ENCODE peak calls at places on chromosomes 5 and 9, in six cellular contexts. E, M, O, Q, S and I are unnamed samples.

GRCh38 chr9:103798620-103799019 is 295.5 kb upstream of the SMC2 start:
- DNase-seq in Q (no peak), S (no peak), M (no peak), E (peak; percentile 60), O (no peak), I (no peak)

GRCh38 chr5:175671013-175671412 is 13.1 kb downstream of the HRH2 start:
- DNase-seq in M (no peak), Q (no peak), S (no peak), E (no peak), O (no peak), I (no peak)

GRCh38 chr9:98897745-98898144 is 46.0 kb upstream of the COL15A1 start:
- DNase-seq in S (no peak), E (peak; percentile 33), M (no peak), Q (no peak), O (no peak), I (no peak)

GRCh38 chr5:63125862-63126261 is 547.2 kb downstream of the LRRC70 start:
- DNase-seq in O (no peak), M (no peak), E (peak; percentile 75), Q (no peak), S (no peak), I (no peak)

GRCh38 chr9:99303177-99303576 is 81.1 kb downstream of the SEC61B start:
- DNase-seq in S (no peak), E (no peak), Q (no peak), M (no peak), O (no peak), I (no peak)

GRCh38 chr5:117249086-117249815 is 674.6 kb upstream of the SEMA6A start:
- DNase-seq in Q (no peak), E (no peak), O (no peak), S (no peak), M (no peak), I (no peak)

GRCh38 chr9:126700903-126701819 is 87.4 kb downstream of the LMX1B start:
- DNase-seq in S (peak; percentile 33), E (no peak), O (peak; percentile 24), Q (no peak), M (no peak), I (no peak)

GRCh38 chr9:96164268-96164683 is 137.7 kb downstream of the HSD17B3 start:
- DNase-seq in O (peak; percentile 29), S (peak; percentile 55), E (no peak), M (no peak), Q (no peak), I (no peak)

GRCh38 chr9:98488578-98489312 is 220.0 kb downstream of the GABBR2 start:
- DNase-seq in M (no peak), E (peak; percentile 99), Q (no peak), S (no peak), O (no peak), I (no peak)

GRCh38 chr5:78235289-78235688 is 59.2 kb downstream of the AP3B1 start:
- DNase-seq in E (peak; percentile 26), S (no peak), M (no peak), Q (peak; percentile 18), O (no peak), I (no peak)

GRCh38 chr9:122234022-122234748 is 5.4 kb upstream of the LHX6 start:
- DNase-seq in E (no peak), M (no peak), O (no peak), Q (no peak), S (no peak), I (no peak)

GRCh38 chr5:154627711-154628678 is 127.2 kb upstream of the LARP1 start:
- DNase-seq in O (no peak), Q (no peak), M (no peak), E (no peak), S (no peak), I (peak; percentile 45)

GRCh38 chr9:105690742-105691141 is 3.6 kb upstream of the TMEM38B start:
- DNase-seq in O (no peak), Q (no peak), S (no peak), E (no peak), M (no peak), I (no peak)

GRCh38 chr9:89218040-89218928 is 39.7 kb upstream of the SHC3 start:
- DNase-seq in S (no peak), E (peak; percentile 29), Q (no peak), O (no peak), M (no peak), I (no peak)

GRCh38 chr9:108086624-108087023 is 597.1 kb upstream of the KLF4 start:
- DNase-seq in Q (no peak), S (no peak), O (no peak), E (no peak), M (peak; percentile 38), I (no peak)

GRCh38 chr5:80105698-80106439 is 70.7 kb downstream of the THBS4 start:
- DNase-seq in O (no peak), S (no peak), Q (peak; percentile 22), M (no peak), E (no peak), I (no peak)

GRCh38 chr5:174767670-174768069 is 43.3 kb downstream of the MSX2 start:
- DNase-seq in S (no peak), O (no peak), E (no peak), M (no peak), Q (no peak), I (no peak)

GRCh38 chr5:1785062-1785461 is 14.6 kb downstream of the MRPL36 start:
- DNase-seq in S (peak; percentile 44), O (peak; percentile 39), Q (no peak), E (no peak), M (no peak), I (no peak)

GRCh38 chr5:93088566-93088965 is 492.5 kb downstream of the NR2F1-AS1 start:
- DNase-seq in S (no peak), M (no peak), Q (no peak), E (no peak), O (no peak), I (no peak)

GRCh38 chr9:347667-348292 is 133.1 kb downstream of the DOCK8 start:
- DNase-seq in Q (no peak), E (peak; percentile 24), O (no peak), M (no peak), S (no peak), I (no peak)

GRCh38 chr5:8827701-8828100 is 718.2 kb downstream of the SEMA5A start:
- DNase-seq in M (no peak), E (peak; percentile 54), O (no peak), S (no peak), Q (no peak), I (no peak)

GRCh38 chr9:81022177-81022576 is 667.2 kb downstream of the TLE1 start:
- DNase-seq in S (no peak), M (no peak), O (no peak), Q (no peak), E (peak; percentile 62), I (no peak)

GRCh38 chr5:57177479-57178156 is 3.8 kb downstream of the GPBP1 start:
- DNase-seq in M (no peak), S (no peak), E (no peak), O (no peak), Q (no peak), I (no peak)

GRCh38 chr9:134403292-134403681 is 77.0 kb downstream of the RXRA start:
- DNase-seq in S (peak; percentile 86), O (no peak), Q (no peak), E (no peak), M (no peak), I (no peak)
- H3K4me1 ChIP-seq in S (peaks cover 37% of the 10 kb centered on the region), O (peaks cover 84% of the 10 kb centered on the region), Q (peaks cover 13% of the 10 kb centered on the region), E (peaks cover 30% of the 10 kb centered on the region), M (no peaks in the 10 kb centered on the region), I (peaks cover 9% of the 10 kb centered on the region)

DNA sequence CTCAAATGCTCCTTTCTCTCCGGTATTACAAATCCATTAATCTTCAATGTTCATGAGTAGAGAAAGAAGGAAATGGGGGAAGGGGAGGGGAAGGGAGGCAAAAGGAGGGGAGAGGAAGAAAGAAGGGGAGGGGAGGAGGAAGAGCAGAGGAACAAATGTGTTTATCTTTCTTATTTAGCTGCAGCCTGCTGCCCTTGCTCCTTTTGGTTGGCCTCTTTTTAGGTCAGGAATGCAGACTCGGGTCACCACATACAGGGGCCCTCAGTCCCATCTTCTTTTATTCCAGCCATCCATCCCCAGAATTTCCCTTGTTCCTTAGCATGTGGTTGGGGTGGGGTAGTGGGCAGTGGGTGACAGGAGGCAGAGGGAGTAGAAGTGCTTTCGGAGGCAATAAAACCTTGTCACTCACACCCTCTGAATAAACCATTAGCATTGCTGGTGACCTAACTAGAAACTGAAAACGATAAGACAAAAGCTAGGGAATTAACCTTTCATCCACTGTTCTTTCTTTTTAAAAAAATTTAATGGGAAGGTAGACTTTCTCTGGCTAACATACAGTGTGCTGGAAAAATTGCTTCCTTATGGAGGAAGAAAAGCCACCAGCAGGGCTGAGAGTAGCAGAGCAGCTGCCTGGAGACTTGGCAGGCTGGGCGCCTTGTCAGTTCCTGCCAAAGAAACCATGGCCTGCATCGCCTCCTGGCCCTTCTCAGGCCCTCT is 16.8 kb upstream of the PRLR start:
- DNase-seq in O (no peak), E (peak; percentile 22), M (no peak), Q (peak; percentile 76), S (peak; percentile 86), I (no peak)
- H3K27ac ChIP-seq in O (no peak overlapping the region), E (no peak overlapping the region), M (no peak overlapping the region), Q (peak overlapping the region; percentile 64), S (peak overlapping the region; percentile 74), I (no peak overlapping the region)

GRCh38 chr9:120733190-120733589 is 18.9 kb upstream of the MEGF9 start:
- DNase-seq in M (no peak), Q (peak; percentile 87), E (peak; percentile 85), S (peak; percentile 93), O (no peak), I (no peak)

GRCh38 chr9:120730661-120731514 is 16.6 kb upstream of the MEGF9 start:
- DNase-seq in O (no peak), E (peak; percentile 99), S (peak; percentile 78), M (no peak), Q (no peak), I (peak; percentile 72)

GRCh38 chr9:120726484-120726883 is 12.2 kb upstream of the MEGF9 start:
- DNase-seq in S (no peak), M (no peak), O (no peak), E (no peak), Q (no peak), I (no peak)

GRCh38 chr9:120734607-120735006 is 20.3 kb upstream of the MEGF9 start:
- DNase-seq in E (no peak), Q (no peak), M (no peak), S (no peak), O (no peak), I (no peak)

DNA sequence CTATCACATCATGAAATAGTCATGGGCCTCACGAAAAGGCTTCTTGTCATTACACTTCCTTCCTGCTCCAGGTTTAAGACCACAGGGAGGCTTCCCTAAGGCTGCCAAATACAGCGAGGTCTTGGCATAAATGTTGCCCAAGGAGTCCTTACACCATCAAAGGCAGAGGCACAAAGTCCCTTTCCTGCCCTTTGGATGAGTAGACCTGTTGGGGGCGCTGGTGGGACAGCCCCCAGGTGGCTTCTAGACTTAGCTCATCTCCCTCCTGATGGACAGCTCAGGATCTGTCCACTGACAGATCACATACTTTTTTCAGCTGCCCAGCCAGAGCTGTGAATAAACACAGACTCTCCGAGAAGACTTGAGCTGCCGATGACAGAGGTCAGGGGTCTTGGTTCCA is 15.5 kb upstream of the MEGF9 start:
- DNase-seq in M (peak; percentile 66), E (no peak), Q (no peak), O (no peak), S (no peak), I (no peak)
- TF ChIP-seq CTCF in M (peak; percentile 74), E (no peak), Q (no peak), O (no peak), S (no peak), I (no peak)

GRCh38 chr5:89342106-89342876 is 459.3 kb upstream of the MEF2C start:
- DNase-seq in Q (no peak), M (no peak), S (no peak), O (no peak), E (peak; percentile 96), I (no peak)
- H3K4me1 ChIP-seq in Q (no peaks in the 10 kb centered on the region), M (no peaks in the 10 kb centered on the region), S (no peaks in the 10 kb centered on the region), O (no peaks in the 10 kb centered on the region), E (no peaks in the 10 kb centered on the region), I (peaks cover 12% of the 10 kb centered on the region)

GRCh38 chr9:33159760-33160127 is 7.4 kb downstream of the B4GALT1 start:
- DNase-seq in Q (no peak), E (peak; percentile 93), O (no peak), M (no peak), S (peak; percentile 78), I (peak; percentile 72)
- H3K27ac ChIP-seq in Q (no peak overlapping the region), E (peak overlapping the region; percentile 92), O (peak overlapping the region; percentile 83), M (no peak overlapping the region), S (peak overlapping the region; percentile 98), I (peak overlapping the region; percentile 99)